ENCODE peak calls at places on chromosomes 5 and 9, in four cellular contexts. H is GM12891, E is K562, F is GM12878. V is an unnamed sample.

GRCh38 chr9:87894998-87895625 is 12.4 kb downstream of the SPATA31E1 start:
- DNase-seq in H (no peak), E (no peak), F (no peak), V (no peak)

GRCh38 chr5:75566710-75567309 is 44.4 kb upstream of the ANKDD1B start:
- DNase-seq in H (peak), E (peak), F (peak), V (peak)

GRCh38 chr9:6944896-6945295 is 187.1 kb downstream of the KDM4C start:
- DNase-seq in H (no peak), E (no peak), F (no peak), V (no peak)

GRCh38 chr5:35608881-35609779 is 8.5 kb upstream of the SPEF2 start:
- DNase-seq in H (no peak), E (no peak), F (no peak), V (no peak)

GRCh38 chr9:20297646-20298084 is 324.6 kb downstream of the MLLT3 start:
- DNase-seq in H (no peak), E (no peak), F (no peak), V (no peak)

GRCh38 chr5:62419609-62420008 is 7.0 kb downstream of the IPO11 start:
- DNase-seq in H (no peak), E (no peak), F (no peak), V (no peak)

GRCh38 chr9:93219692-93220091 is 35.8 kb downstream of the WNK2 start:
- DNase-seq in H (no peak), E (no peak), F (no peak), V (no peak)

GRCh38 chr9:76456202-76456926 is 2.6 kb upstream of the GCNT1 start:
- DNase-seq in H (no peak), E (peak), F (no peak), V (no peak)

GRCh38 chr5:122323132-122323548 is 11.1 kb downstream of the SNCAIP start:
- DNase-seq in H (no peak), E (no peak), F (no peak), V (no peak)

GRCh38 chr9:22008662-22009562 is at the start of gene CDKN2B:
- DNase-seq in H (peak), E (no peak), F (no peak), V (peak)

GRCh38 chr9:6969805-6970204 is 212.0 kb downstream of the KDM4C start:
- DNase-seq in H (no peak), E (no peak), F (no peak), V (no peak)

GRCh38 chr5:170861855-170862766 is at the start of gene RANBP17:
- DNase-seq in H (peak), E (no peak), F (no peak), V (no peak)

GRCh38 chr5:82347213-82347947 is 69.2 kb upstream of the RPS23 start:
- DNase-seq in H (no peak), E (no peak), F (no peak), V (no peak)

GRCh38 chr9:95746408-95747165 is 128.9 kb upstream of the ERCC6L2 start:
- DNase-seq in H (no peak), E (no peak), F (no peak), V (no peak)

GRCh38 chr5:1429066-1429465 is 16.2 kb downstream of the SLC6A3 start:
- DNase-seq in H (no peak), E (no peak), F (no peak), V (no peak)

GRCh38 chr9:77953590-77953989 is 78.0 kb downstream of the GNAQ start:
- DNase-seq in H (no peak), E (no peak), F (no peak), V (no peak)

GRCh38 chr5:52560366-52560765 is 227.3 kb upstream of the ITGA1 start:
- DNase-seq in H (no peak), E (no peak), F (no peak), V (no peak)

GRCh38 chr5:62001640-62002039 is 304.4 kb upstream of the KIF2A start:
- DNase-seq in H (no peak), E (no peak), F (no peak), V (no peak)

GRCh38 chr5:149387982-149388381 is 8.9 kb upstream of the IL17B start:
- DNase-seq in H (no peak), E (no peak), F (no peak), V (no peak)

GRCh38 chr9:76394023-76394895 is at the start of gene RFK:
- DNase-seq in H (peak), E (peak), F (peak), V (peak)

GRCh38 chr5:27748847-27749246 is 710.5 kb upstream of the CDH9 start:
- DNase-seq in H (no peak), E (no peak), F (no peak), V (no peak)

GRCh38 chr5:5278815-5279381 is 138.8 kb downstream of the ADAMTS16 start:
- DNase-seq in H (no peak), E (no peak), F (no peak), V (no peak)

GRCh38 chr5:14036514-14036913 is 92.0 kb upstream of the DNAH5 start:
- DNase-seq in H (no peak), E (no peak), F (no peak), V (no peak)

GRCh38 chr5:22928821-22929482 is 75.8 kb upstream of the CDH12 start:
- DNase-seq in H (no peak), E (no peak), F (no peak), V (no peak)

GRCh38 chr9:134621558-134622110 is 20.0 kb upstream of the COL5A1 start:
- DNase-seq in H (no peak), E (no peak), F (no peak), V (no peak)

GRCh38 chr9:14865206-14865605 is 45.0 kb downstream of the FREM1 start:
- DNase-seq in H (no peak), E (no peak), F (no peak), V (no peak)

GRCh38 chr5:175829718-175830585 is 41.4 kb upstream of the CPLX2 start:
- DNase-seq in H (no peak), E (no peak), F (no peak), V (peak)

GRCh38 chr9:136437839-136438547 is 1.7 kb downstream of the INPP5E start:
- DNase-seq in H (no peak), E (no peak), F (no peak), V (no peak)

GRCh38 chr9:6564370-6564769 is 81.2 kb downstream of the GLDC start:
- DNase-seq in H (no peak), E (no peak), F (no peak), V (no peak)

GRCh38 chr5:52896524-52897237 is 92.5 kb upstream of the ITGA2 start:
- DNase-seq in H (no peak), E (no peak), F (no peak), V (no peak)

GRCh38 chr5:138408023-138408422 is 30.8 kb upstream of the REEP2 start:
- DNase-seq in H (peak), E (no peak), F (peak), V (no peak)

GRCh38 chr9:129554649-129555048 is 66.3 kb downstream of the C9orf50 start:
- DNase-seq in H (no peak), E (peak), F (no peak), V (no peak)

GRCh38 chr5:150082364-150082763 is 4.0 kb downstream of the CSF1R start:
- DNase-seq in H (no peak), E (no peak), F (no peak), V (no peak)

GRCh38 chr9:100222674-100223073 is 123.6 kb downstream of the INVS start:
- DNase-seq in H (no peak), E (no peak), F (no peak), V (no peak)

GRCh38 chr5:100595152-100595811 is 60.1 kb downstream of the FAM174A start:
- DNase-seq in H (no peak), E (no peak), F (no peak), V (no peak)

GRCh38 chr9:8762676-8763075 is 963.1 kb upstream of the DMAC1 start:
- DNase-seq in H (no peak), E (no peak), F (no peak), V (no peak)

GRCh38 chr9:96617439-96618185 is 2.0 kb downstream of the CDC14B start:
- DNase-seq in H (no peak), E (no peak), F (no peak), V (no peak)

GRCh38 chr5:72477176-72477575 is 30.0 kb downstream of the ZNF366 start:
- DNase-seq in H (no peak), E (no peak), F (no peak), V (no peak)

GRCh38 chr5:74682636-74683035 is 2.4 kb upstream of the HEXB start:
- DNase-seq in H (no peak), E (no peak), F (no peak), V (no peak)

GRCh38 chr9:2461886-2462285 is 159.7 kb upstream of the VLDLR start:
- DNase-seq in H (no peak), E (no peak), F (no peak), V (no peak)

GRCh38 chr5:124604419-124604818 is 142.0 kb downstream of the ZNF608 start:
- DNase-seq in H (no peak), E (no peak), F (no peak), V (no peak)

GRCh38 chr5:124602925-124603650 is 143.4 kb downstream of the ZNF608 start:
- DNase-seq in H (no peak), E (no peak), F (no peak), V (no peak)

GRCh38 chr5:124606116-124606515 is 140.3 kb downstream of the ZNF608 start:
- DNase-seq in H (no peak), E (no peak), F (no peak), V (no peak)

GRCh38 chr5:124605516-124605915 is 140.9 kb downstream of the ZNF608 start:
- DNase-seq in H (no peak), E (no peak), F (no peak), V (no peak)
- TF ChIP-seq POLR2AphosphoS5 in H (no peak), E (no peak), F (no peak), V (no peak)

DNA sequence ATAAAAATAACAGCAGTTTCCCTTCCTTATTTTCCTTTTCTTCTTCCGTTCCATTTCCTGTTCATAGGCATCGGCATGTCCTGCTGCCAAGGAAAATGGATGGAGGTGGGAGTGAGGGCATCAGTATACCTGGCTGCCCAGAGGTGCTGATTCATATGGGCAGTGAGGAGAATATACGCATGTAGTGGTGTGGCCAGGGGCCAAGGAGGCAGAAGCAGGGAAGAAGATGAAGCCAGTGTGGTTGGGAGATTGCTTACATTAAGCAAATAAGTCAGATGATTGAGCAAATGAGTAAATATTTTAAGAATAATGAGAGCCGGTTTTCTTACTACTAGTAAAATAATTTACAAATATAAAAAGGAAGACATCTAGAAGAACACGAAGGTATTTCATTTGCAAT is 344.9 kb upstream of the PAPPA start:
- DNase-seq in H (no peak), E (no peak), F (no peak), V (no peak)
- TF ChIP-seq SPI1 in H (no peak), E (no peak), F (no peak), V (no peak)

DNA sequence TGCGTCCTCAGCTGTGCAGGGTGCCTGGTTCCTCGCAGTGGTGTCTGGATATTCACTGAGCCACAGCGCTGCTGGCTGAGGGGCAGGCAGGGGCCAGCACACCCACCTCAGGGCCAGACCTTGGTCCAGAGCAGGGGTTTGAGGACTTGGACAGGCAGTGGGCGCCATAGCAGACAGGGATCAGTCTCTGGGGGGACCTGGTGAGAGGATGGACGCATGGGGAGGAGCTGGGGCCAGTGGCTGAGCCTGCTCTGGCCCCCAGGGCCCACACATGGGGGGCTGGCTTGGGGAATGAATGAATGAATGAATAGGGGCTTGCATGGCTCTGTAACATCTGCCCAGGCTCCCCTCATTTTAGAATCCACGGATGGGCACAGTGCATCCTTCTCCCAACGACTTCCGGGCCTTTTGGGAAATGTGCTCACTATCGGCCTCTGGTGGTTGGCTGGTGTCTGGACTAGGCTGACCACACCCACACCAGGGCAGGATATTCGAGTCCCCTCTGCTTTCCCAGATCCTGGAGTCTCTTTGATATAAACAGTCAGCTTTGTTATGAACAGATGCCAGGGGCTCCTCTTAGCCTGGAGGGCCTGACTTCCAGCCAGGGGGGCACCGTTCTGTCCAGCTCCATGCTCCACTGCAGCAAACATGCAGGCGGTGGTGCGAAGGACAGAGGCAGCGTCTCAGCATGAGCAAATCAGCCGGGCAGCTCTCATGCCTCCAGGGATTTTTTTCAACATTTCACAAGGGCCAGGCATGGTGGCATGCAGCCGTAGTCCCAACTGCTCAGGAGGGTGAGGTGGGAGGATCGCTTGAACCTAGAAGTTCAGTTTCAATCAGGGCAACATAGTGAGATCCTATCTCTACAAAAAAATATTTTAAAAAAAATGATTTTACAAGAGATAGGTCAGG is 62.6 kb downstream of the NEK6 start:
- DNase-seq in H (peak), E (peak), F (no peak), V (peak)
- TF ChIP-seq POLR2AphosphoS5 in H (no peak), E (no peak), F (no peak), V (no peak)

DNA sequence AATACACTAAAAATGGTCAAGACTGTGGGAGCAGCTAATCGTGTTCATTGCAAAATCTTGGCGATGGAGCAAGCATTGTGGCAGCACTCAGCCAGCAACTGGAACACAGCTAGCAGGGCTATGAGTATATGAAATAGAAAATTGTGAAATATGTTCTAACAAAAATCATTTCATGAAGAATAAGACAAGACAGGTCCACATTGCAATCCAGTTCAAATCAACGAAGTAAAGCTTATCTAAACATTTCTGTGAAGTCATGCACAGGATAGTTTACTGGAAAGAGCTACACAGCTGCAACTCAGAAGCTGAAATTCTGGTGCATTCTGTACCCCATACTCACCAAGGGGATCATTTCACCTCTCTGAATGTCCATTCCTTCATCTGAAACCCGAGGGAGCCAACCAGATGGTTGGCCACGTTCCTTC is 5.3 kb upstream of the NFIL3 start:
- DNase-seq in H (no peak), E (no peak), F (no peak), V (peak)
- TF ChIP-seq SPI1 in H (no peak), E (no peak), F (no peak), V (no peak)

GRCh38 chr9:110912701-110913291 is 125.5 kb downstream of the LPAR1 start:
- DNase-seq in H (no peak), E (no peak), F (no peak), V (no peak)
- TF ChIP-seq POLR2AphosphoS5 in H (no peak), E (no peak), F (no peak), V (no peak)

GRCh38 chr5:139841549-139841948 is 45.9 kb downstream of the PSD2 start:
- DNase-seq in H (no peak), E (no peak), F (no peak), V (no peak)

GRCh38 chr5:139842321-139842720 is 46.7 kb downstream of the PSD2 start:
- DNase-seq in H (no peak), E (no peak), F (no peak), V (no peak)

GRCh38 chr5:139844472-139845145 is 49.0 kb downstream of the PSD2 start:
- DNase-seq in H (peak), E (peak), F (peak), V (peak)

GRCh38 chr5:139845846-139846681 is 50.5 kb downstream of the PSD2 start:
- DNase-seq in H (no peak), E (no peak), F (no peak), V (no peak)

DNA sequence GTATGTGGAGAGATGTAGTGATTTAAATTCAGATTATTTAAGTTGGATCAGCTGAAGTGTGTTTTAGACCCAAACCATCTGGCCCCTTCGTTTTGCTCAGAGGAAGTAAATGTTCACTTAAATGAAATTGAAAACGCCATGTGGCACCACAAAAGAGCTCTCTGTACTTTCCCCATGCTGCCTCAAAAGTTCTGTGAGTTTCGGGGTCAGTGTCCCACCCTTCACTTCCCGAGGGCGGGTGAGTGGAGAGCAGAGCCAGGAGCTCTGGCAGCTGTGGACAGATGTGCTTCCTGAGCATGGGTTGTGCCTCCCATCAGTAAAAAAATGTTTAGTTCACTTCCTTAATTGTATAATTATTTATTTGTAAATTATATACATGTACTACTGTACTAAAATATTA is 48.4 kb downstream of the PSD2 start:
- DNase-seq in H (no peak), E (no peak), F (peak), V (no peak)
- TF ChIP-seq SPI1 in H (peak), E (no peak), F (no peak), V (no peak)

GRCh38 chr5:143356855-143357254 is 46.6 kb downstream of the NR3C1 start:
- DNase-seq in H (no peak), E (no peak), F (no peak), V (no peak)

GRCh38 chr5:143352691-143353090 is 50.8 kb downstream of the NR3C1 start:
- DNase-seq in H (no peak), E (no peak), F (no peak), V (no peak)

GRCh38 chr5:143354025-143354424 is 49.5 kb downstream of the NR3C1 start:
- DNase-seq in H (no peak), E (no peak), F (no peak), V (no peak)

GRCh38 chr5:143359869-143360268 is 43.6 kb downstream of the NR3C1 start:
- DNase-seq in H (no peak), E (no peak), F (no peak), V (no peak)

GRCh38 chr5:143355710-143356109 is 47.8 kb downstream of the NR3C1 start:
- DNase-seq in H (no peak), E (peak), F (no peak), V (peak)
- TF ChIP-seq POLR2AphosphoS5 in H (no peak), E (no peak), F (no peak), V (no peak)

DNA sequence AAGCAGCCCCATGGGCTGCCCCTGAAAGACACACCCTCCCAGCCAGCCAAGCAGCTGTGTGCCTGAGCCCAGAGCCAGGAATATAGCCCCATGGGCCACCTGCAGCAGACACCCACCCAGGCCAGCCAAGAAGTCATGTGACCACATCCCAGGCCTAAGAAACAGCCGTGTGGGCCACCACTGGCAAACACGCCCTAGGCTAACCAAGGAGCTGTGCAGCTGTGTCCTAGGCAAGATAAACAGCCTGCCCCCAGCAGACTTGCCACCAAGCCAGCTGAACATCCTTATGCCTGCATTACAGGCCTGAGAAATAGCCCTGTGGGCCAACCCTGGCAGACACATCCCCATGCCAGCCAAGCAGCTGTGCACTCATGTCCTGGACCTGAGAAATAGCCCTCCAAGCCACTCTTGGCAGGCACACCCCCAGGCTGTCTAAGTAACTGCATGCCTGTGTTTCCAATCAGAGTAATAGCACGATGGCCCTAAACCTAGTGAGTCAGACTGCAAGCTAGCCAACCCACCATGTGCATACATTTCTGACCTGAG is 143.0 kb downstream of the ADAMTS6 start:
- DNase-seq in H (no peak), E (no peak), F (no peak), V (no peak)
- TF ChIP-seq SPI1 in H (no peak), E (no peak), F (no peak), V (no peak)

GRCh38 chr9:115098226-115098965 is 19.6 kb downstream of the TNC start:
- DNase-seq in H (no peak), E (no peak), F (no peak), V (no peak)
- TF ChIP-seq POLR2AphosphoS5 in H (no peak), E (no peak), F (no peak), V (no peak)

V was measured in HL-60.